ENCODE peak calls at places on chromosomes 6 and 20, in four cellular contexts. One of them, this sample, is unnamed.

GRCh38 chr6:53805016-53805415 is 10.2 kb downstream of the LRRC1 start:
- DNase-seq in posterior cingulate gyrus: no peak
- DNase-seq in amniotic stem cell: no peak
- DNase-seq in stimulated activated CD4-positive, alpha-beta T cell treated with anti-CD3 and anti-CD28 coated beads, Interleukin-2, amount 100 ng/mL, for 24 hours: no peak
- DNase-seq in this sample: no peak

GRCh38 chr20:7123457-7123856 is 356.0 kb downstream of the BMP2 start:
- DNase-seq in stimulated activated CD4-positive, alpha-beta T cell treated with anti-CD3 and anti-CD28 coated beads, Interleukin-2, amount 100 ng/mL, for 24 hours: no peak
- DNase-seq in posterior cingulate gyrus: no peak
- DNase-seq in amniotic stem cell: no peak
- DNase-seq in this sample: no peak

GRCh38 chr6:6654599-6655575 is 66.4 kb downstream of the LY86 start:
- DNase-seq in stimulated activated CD4-positive, alpha-beta T cell treated with anti-CD3 and anti-CD28 coated beads, Interleukin-2, amount 100 ng/mL, for 24 hours: no peak
- DNase-seq in amniotic stem cell: no peak
- DNase-seq in posterior cingulate gyrus: no peak
- DNase-seq in this sample: peak; percentile 12

GRCh38 chr20:21100590-21101452 is 5.3 kb downstream of the LINC00237 start:
- DNase-seq in posterior cingulate gyrus: peak; percentile 81
- DNase-seq in stimulated activated CD4-positive, alpha-beta T cell treated with anti-CD3 and anti-CD28 coated beads, Interleukin-2, amount 100 ng/mL, for 24 hours: no peak
- DNase-seq in amniotic stem cell: no peak
- DNase-seq in this sample: peak; percentile 81

GRCh38 chr6:1498491-1499113 is 109.2 kb downstream of the FOXF2 start:
- DNase-seq in posterior cingulate gyrus: no peak
- DNase-seq in stimulated activated CD4-positive, alpha-beta T cell treated with anti-CD3 and anti-CD28 coated beads, Interleukin-2, amount 100 ng/mL, for 24 hours: no peak
- DNase-seq in amniotic stem cell: no peak
- DNase-seq in this sample: no peak

GRCh38 chr6:52504778-52505127 is 72.1 kb downstream of the TRAM2 start:
- DNase-seq in posterior cingulate gyrus: peak; percentile 79
- DNase-seq in stimulated activated CD4-positive, alpha-beta T cell treated with anti-CD3 and anti-CD28 coated beads, Interleukin-2, amount 100 ng/mL, for 24 hours: no peak
- DNase-seq in amniotic stem cell: no peak
- DNase-seq in this sample: peak; percentile 92

GRCh38 chr6:69732640-69733039 is 64.2 kb downstream of the LMBRD1 start:
- DNase-seq in stimulated activated CD4-positive, alpha-beta T cell treated with anti-CD3 and anti-CD28 coated beads, Interleukin-2, amount 100 ng/mL, for 24 hours: no peak
- DNase-seq in posterior cingulate gyrus: no peak
- DNase-seq in amniotic stem cell: no peak
- DNase-seq in this sample: peak; percentile 37

GRCh38 chr6:118791499-118791898 is 102.5 kb upstream of the ASF1A start:
- DNase-seq in stimulated activated CD4-positive, alpha-beta T cell treated with anti-CD3 and anti-CD28 coated beads, Interleukin-2, amount 100 ng/mL, for 24 hours: no peak
- DNase-seq in amniotic stem cell: no peak
- DNase-seq in posterior cingulate gyrus: no peak
- DNase-seq in this sample: no peak

GRCh38 chr6:3671382-3671781 is 80.1 kb downstream of the PXDC1 start:
- DNase-seq in stimulated activated CD4-positive, alpha-beta T cell treated with anti-CD3 and anti-CD28 coated beads, Interleukin-2, amount 100 ng/mL, for 24 hours: no peak
- DNase-seq in amniotic stem cell: no peak
- DNase-seq in posterior cingulate gyrus: no peak
- DNase-seq in this sample: no peak

GRCh38 chr6:12504325-12504966 is 212.1 kb upstream of the PHACTR1 start:
- DNase-seq in stimulated activated CD4-positive, alpha-beta T cell treated with anti-CD3 and anti-CD28 coated beads, Interleukin-2, amount 100 ng/mL, for 24 hours: no peak
- DNase-seq in amniotic stem cell: no peak
- DNase-seq in posterior cingulate gyrus: no peak
- DNase-seq in this sample: peak; percentile 4

GRCh38 chr20:61959301-61959700 is 106.4 kb downstream of the TAF4 start:
- DNase-seq in amniotic stem cell: no peak
- DNase-seq in stimulated activated CD4-positive, alpha-beta T cell treated with anti-CD3 and anti-CD28 coated beads, Interleukin-2, amount 100 ng/mL, for 24 hours: no peak
- DNase-seq in posterior cingulate gyrus: peak; percentile 96
- DNase-seq in this sample: peak; percentile 54

GRCh38 chr6:20533746-20534294 is 437 bp upstream of the CDKAL1 start:
- DNase-seq in posterior cingulate gyrus: no peak
- DNase-seq in amniotic stem cell: no peak
- DNase-seq in stimulated activated CD4-positive, alpha-beta T cell treated with anti-CD3 and anti-CD28 coated beads, Interleukin-2, amount 100 ng/mL, for 24 hours: no peak
- DNase-seq in this sample: no peak

GRCh38 chr6:10355115-10355702 is 59.7 kb downstream of the TFAP2A start:
- DNase-seq in amniotic stem cell: no peak
- DNase-seq in posterior cingulate gyrus: no peak
- DNase-seq in stimulated activated CD4-positive, alpha-beta T cell treated with anti-CD3 and anti-CD28 coated beads, Interleukin-2, amount 100 ng/mL, for 24 hours: peak; percentile 17
- DNase-seq in this sample: no peak

GRCh38 chr6:113734886-113735481 is 122.2 kb upstream of the MARCKS start:
- DNase-seq in posterior cingulate gyrus: no peak
- DNase-seq in amniotic stem cell: no peak
- DNase-seq in stimulated activated CD4-positive, alpha-beta T cell treated with anti-CD3 and anti-CD28 coated beads, Interleukin-2, amount 100 ng/mL, for 24 hours: no peak
- DNase-seq in this sample: no peak

GRCh38 chr6:37137881-37138568 is 31.9 kb upstream of the PIM1 start:
- DNase-seq in stimulated activated CD4-positive, alpha-beta T cell treated with anti-CD3 and anti-CD28 coated beads, Interleukin-2, amount 100 ng/mL, for 24 hours: no peak
- DNase-seq in amniotic stem cell: peak; percentile 82
- DNase-seq in posterior cingulate gyrus: no peak
- DNase-seq in this sample: no peak

GRCh38 chr20:62063601-62063980 is 2.1 kb downstream of the TAF4 start:
- DNase-seq in stimulated activated CD4-positive, alpha-beta T cell treated with anti-CD3 and anti-CD28 coated beads, Interleukin-2, amount 100 ng/mL, for 24 hours: no peak
- DNase-seq in amniotic stem cell: no peak
- DNase-seq in posterior cingulate gyrus: peak; percentile 92
- DNase-seq in this sample: no peak

GRCh38 chr20:44287272-44288097 is 23.5 kb downstream of the FITM2 start:
- DNase-seq in amniotic stem cell: no peak
- DNase-seq in stimulated activated CD4-positive, alpha-beta T cell treated with anti-CD3 and anti-CD28 coated beads, Interleukin-2, amount 100 ng/mL, for 24 hours: no peak
- DNase-seq in posterior cingulate gyrus: no peak
- DNase-seq in this sample: no peak

GRCh38 chr6:76790045-76790796 is 673.1 kb downstream of the HTR1B start:
- DNase-seq in amniotic stem cell: no peak
- DNase-seq in posterior cingulate gyrus: peak; percentile 29
- DNase-seq in stimulated activated CD4-positive, alpha-beta T cell treated with anti-CD3 and anti-CD28 coated beads, Interleukin-2, amount 100 ng/mL, for 24 hours: no peak
- DNase-seq in this sample: no peak

GRCh38 chr20:51750037-51750769 is 18.0 kb downstream of the ATP9A start:
- DNase-seq in posterior cingulate gyrus: peak; percentile 93
- DNase-seq in stimulated activated CD4-positive, alpha-beta T cell treated with anti-CD3 and anti-CD28 coated beads, Interleukin-2, amount 100 ng/mL, for 24 hours: peak; percentile 51
- DNase-seq in amniotic stem cell: peak; percentile 69
- DNase-seq in this sample: no peak

GRCh38 chr6:122207794-122208193 is 191.7 kb upstream of the HSF2 start:
- DNase-seq in posterior cingulate gyrus: no peak
- DNase-seq in stimulated activated CD4-positive, alpha-beta T cell treated with anti-CD3 and anti-CD28 coated beads, Interleukin-2, amount 100 ng/mL, for 24 hours: no peak
- DNase-seq in amniotic stem cell: peak; percentile 14
- DNase-seq in this sample: no peak

GRCh38 chr6:112560651-112561050 is 213.5 kb downstream of the RFPL4B start:
- DNase-seq in posterior cingulate gyrus: no peak
- DNase-seq in stimulated activated CD4-positive, alpha-beta T cell treated with anti-CD3 and anti-CD28 coated beads, Interleukin-2, amount 100 ng/mL, for 24 hours: no peak
- DNase-seq in amniotic stem cell: no peak
- DNase-seq in this sample: no peak

GRCh38 chr6:117137711-117138110 is 127.6 kb upstream of the VGLL2 start:
- DNase-seq in posterior cingulate gyrus: no peak
- DNase-seq in stimulated activated CD4-positive, alpha-beta T cell treated with anti-CD3 and anti-CD28 coated beads, Interleukin-2, amount 100 ng/mL, for 24 hours: no peak
- DNase-seq in amniotic stem cell: no peak
- DNase-seq in this sample: no peak

GRCh38 chr6:44512868-44513641 is 125.5 kb downstream of the CDC5L start:
- DNase-seq in stimulated activated CD4-positive, alpha-beta T cell treated with anti-CD3 and anti-CD28 coated beads, Interleukin-2, amount 100 ng/mL, for 24 hours: no peak
- DNase-seq in posterior cingulate gyrus: peak; percentile 31
- DNase-seq in amniotic stem cell: no peak
- DNase-seq in this sample: no peak

GRCh38 chr6:147132889-147133288 is 71.3 kb upstream of the STXBP5 start:
- DNase-seq in posterior cingulate gyrus: no peak
- DNase-seq in amniotic stem cell: no peak
- DNase-seq in stimulated activated CD4-positive, alpha-beta T cell treated with anti-CD3 and anti-CD28 coated beads, Interleukin-2, amount 100 ng/mL, for 24 hours: no peak
- DNase-seq in this sample: no peak

GRCh38 chr6:13854716-13855250 is 40.4 kb upstream of the MCUR1 start:
- DNase-seq in amniotic stem cell: no peak
- DNase-seq in stimulated activated CD4-positive, alpha-beta T cell treated with anti-CD3 and anti-CD28 coated beads, Interleukin-2, amount 100 ng/mL, for 24 hours: no peak
- DNase-seq in posterior cingulate gyrus: no peak
- DNase-seq in this sample: no peak

GRCh38 chr20:8246153-8246552 is 114.1 kb downstream of the PLCB1 start:
- DNase-seq in amniotic stem cell: no peak
- DNase-seq in posterior cingulate gyrus: no peak
- DNase-seq in stimulated activated CD4-positive, alpha-beta T cell treated with anti-CD3 and anti-CD28 coated beads, Interleukin-2, amount 100 ng/mL, for 24 hours: no peak
- DNase-seq in this sample: no peak

GRCh38 chr6:79733388-79733787 is 102.3 kb downstream of the SH3BGRL2 start:
- DNase-seq in amniotic stem cell: no peak
- DNase-seq in stimulated activated CD4-positive, alpha-beta T cell treated with anti-CD3 and anti-CD28 coated beads, Interleukin-2, amount 100 ng/mL, for 24 hours: no peak
- DNase-seq in posterior cingulate gyrus: peak; percentile 77
- DNase-seq in this sample: no peak

GRCh38 chr6:18263561-18264337 is 581 bp downstream of the DEK start:
- DNase-seq in posterior cingulate gyrus: peak; percentile 91
- DNase-seq in amniotic stem cell: no peak
- DNase-seq in stimulated activated CD4-positive, alpha-beta T cell treated with anti-CD3 and anti-CD28 coated beads, Interleukin-2, amount 100 ng/mL, for 24 hours: peak; percentile 46
- DNase-seq in this sample: peak; percentile 78

GRCh38 chr6:30227763-30228487 is 14.7 kb upstream of the TRIM26 start:
- DNase-seq in amniotic stem cell: no peak
- DNase-seq in posterior cingulate gyrus: no peak
- DNase-seq in stimulated activated CD4-positive, alpha-beta T cell treated with anti-CD3 and anti-CD28 coated beads, Interleukin-2, amount 100 ng/mL, for 24 hours: peak; percentile 32
- DNase-seq in this sample: no peak

GRCh38 chr20:58251979-58252591 is 23.6 kb upstream of the ANKRD60 start:
- DNase-seq in posterior cingulate gyrus: no peak
- DNase-seq in amniotic stem cell: peak; percentile 73
- DNase-seq in stimulated activated CD4-positive, alpha-beta T cell treated with anti-CD3 and anti-CD28 coated beads, Interleukin-2, amount 100 ng/mL, for 24 hours: no peak
- DNase-seq in this sample: peak; percentile 65

GRCh38 chr6:168964138-168964892 is 289.3 kb downstream of the THBS2 start:
- DNase-seq in amniotic stem cell: peak; percentile 3
- DNase-seq in stimulated activated CD4-positive, alpha-beta T cell treated with anti-CD3 and anti-CD28 coated beads, Interleukin-2, amount 100 ng/mL, for 24 hours: no peak
- DNase-seq in posterior cingulate gyrus: peak; percentile 52
- DNase-seq in this sample: no peak

GRCh38 chr6:55794136-55794812 is 81.1 kb downstream of the BMP5 start:
- DNase-seq in amniotic stem cell: peak; percentile 78
- DNase-seq in posterior cingulate gyrus: no peak
- DNase-seq in stimulated activated CD4-positive, alpha-beta T cell treated with anti-CD3 and anti-CD28 coated beads, Interleukin-2, amount 100 ng/mL, for 24 hours: no peak
- DNase-seq in this sample: no peak

GRCh38 chr6:75602897-75603395 is 1.3 kb downstream of the SENP6 start:
- DNase-seq in stimulated activated CD4-positive, alpha-beta T cell treated with anti-CD3 and anti-CD28 coated beads, Interleukin-2, amount 100 ng/mL, for 24 hours: no peak
- DNase-seq in posterior cingulate gyrus: no peak
- DNase-seq in amniotic stem cell: no peak
- DNase-seq in this sample: peak; percentile 71

This sample was measured in erythroblast.